ENCODE peak calls at places on chromosomes 5 and 9, in five cellular contexts. One of them, this sample, is unnamed.

GRCh38 chr9:93301911-93302525 is 118.1 kb downstream of the WNK2 start:
- DNase-seq in stimulated activated CD8-positive, alpha-beta memory T cell treated with anti-CD3 and anti-CD28 coated beads, Interleukin-7, amount 100 ng/mL, for 24 hours: no peak
- DNase-seq in HFFc6: no peak
- DNase-seq in head of caudate nucleus: no peak
- DNase-seq in ovary: no peak
- DNase-seq in this sample: no peak

GRCh38 chr5:154092356-154092755 is 53.6 kb downstream of the MFAP3 start:
- DNase-seq in stimulated activated CD8-positive, alpha-beta memory T cell treated with anti-CD3 and anti-CD28 coated beads, Interleukin-7, amount 100 ng/mL, for 24 hours: no peak
- DNase-seq in HFFc6: peak
- DNase-seq in head of caudate nucleus: no peak
- DNase-seq in ovary: no peak
- DNase-seq in this sample: no peak

GRCh38 chr5:165457854-165458481 is 1952.5 kb downstream of the MAT2B start:
- DNase-seq in stimulated activated CD8-positive, alpha-beta memory T cell treated with anti-CD3 and anti-CD28 coated beads, Interleukin-7, amount 100 ng/mL, for 24 hours: no peak
- DNase-seq in HFFc6: no peak
- DNase-seq in head of caudate nucleus: no peak
- DNase-seq in ovary: no peak
- DNase-seq in this sample: no peak

GRCh38 chr5:179162351-179163235 is 102.4 kb downstream of the ZNF354C start:
- DNase-seq in stimulated activated CD8-positive, alpha-beta memory T cell treated with anti-CD3 and anti-CD28 coated beads, Interleukin-7, amount 100 ng/mL, for 24 hours: no peak
- DNase-seq in HFFc6: no peak
- DNase-seq in head of caudate nucleus: no peak
- DNase-seq in ovary: no peak
- DNase-seq in this sample: no peak

GRCh38 chr5:42547146-42547545 is 123.9 kb downstream of the GHR start:
- DNase-seq in stimulated activated CD8-positive, alpha-beta memory T cell treated with anti-CD3 and anti-CD28 coated beads, Interleukin-7, amount 100 ng/mL, for 24 hours: no peak
- DNase-seq in HFFc6: no peak
- DNase-seq in head of caudate nucleus: no peak
- DNase-seq in ovary: no peak
- DNase-seq in this sample: no peak

GRCh38 chr5:76641514-76642120 is 18.4 kb upstream of the F2RL2 start:
- DNase-seq in stimulated activated CD8-positive, alpha-beta memory T cell treated with anti-CD3 and anti-CD28 coated beads, Interleukin-7, amount 100 ng/mL, for 24 hours: peak
- DNase-seq in HFFc6: peak
- DNase-seq in head of caudate nucleus: peak
- DNase-seq in ovary: peak
- DNase-seq in this sample: peak

GRCh38 chr9:105138306-105138801 is 106.1 kb upstream of the SLC44A1 start:
- DNase-seq in stimulated activated CD8-positive, alpha-beta memory T cell treated with anti-CD3 and anti-CD28 coated beads, Interleukin-7, amount 100 ng/mL, for 24 hours: no peak
- DNase-seq in HFFc6: no peak
- DNase-seq in head of caudate nucleus: no peak
- DNase-seq in ovary: peak
- DNase-seq in this sample: no peak

GRCh38 chr5:142012186-142012785 is 541 bp downstream of the GNPDA1 start:
- DNase-seq in stimulated activated CD8-positive, alpha-beta memory T cell treated with anti-CD3 and anti-CD28 coated beads, Interleukin-7, amount 100 ng/mL, for 24 hours: peak
- DNase-seq in HFFc6: peak
- DNase-seq in head of caudate nucleus: peak
- DNase-seq in ovary: peak
- DNase-seq in this sample: peak

GRCh38 chr5:14902826-14903560 is 31.4 kb upstream of the ANKH start:
- DNase-seq in stimulated activated CD8-positive, alpha-beta memory T cell treated with anti-CD3 and anti-CD28 coated beads, Interleukin-7, amount 100 ng/mL, for 24 hours: no peak
- DNase-seq in HFFc6: no peak
- DNase-seq in head of caudate nucleus: no peak
- DNase-seq in ovary: no peak
- DNase-seq in this sample: no peak

GRCh38 chr5:121693864-121694263 is 157.8 kb upstream of the FTMT start:
- DNase-seq in stimulated activated CD8-positive, alpha-beta memory T cell treated with anti-CD3 and anti-CD28 coated beads, Interleukin-7, amount 100 ng/mL, for 24 hours: no peak
- DNase-seq in HFFc6: no peak
- DNase-seq in head of caudate nucleus: no peak
- DNase-seq in ovary: no peak
- DNase-seq in this sample: no peak

GRCh38 chr9:89078860-89079259 is 87.6 kb downstream of the S1PR3 start:
- DNase-seq in stimulated activated CD8-positive, alpha-beta memory T cell treated with anti-CD3 and anti-CD28 coated beads, Interleukin-7, amount 100 ng/mL, for 24 hours: no peak
- DNase-seq in HFFc6: peak
- DNase-seq in head of caudate nucleus: no peak
- DNase-seq in ovary: no peak
- DNase-seq in this sample: no peak